ENCODE peak calls at places on chromosomes 16 and 17, in seven cellular contexts. One of them, this sample, is unnamed.

GRCh38 chr16:12362482-12363458 is 386.2 kb downstream of the SNX29 start:
- DNase-seq in ovary: no peak
- DNase-seq in pancreas: no peak
- DNase-seq in astrocyte of the spinal cord: peak
- DNase-seq in fibroblast of the aortic adventitia: peak
- DNase-seq in tibial nerve: no peak
- DNase-seq in Caco-2: no peak
- DNase-seq in this sample: no peak

GRCh38 chr16:19751478-19751877 is 33.4 kb downstream of the IQCK start:
- DNase-seq in ovary: no peak
- DNase-seq in pancreas: no peak
- DNase-seq in astrocyte of the spinal cord: no peak
- DNase-seq in tibial nerve: no peak
- DNase-seq in Caco-2: no peak
- DNase-seq in fibroblast of the aortic adventitia: no peak
- DNase-seq in this sample: no peak

GRCh38 chr16:77437859-77438258 is 3.0 kb upstream of the ADAMTS18 start:
- DNase-seq in astrocyte of the spinal cord: peak
- DNase-seq in ovary: no peak
- DNase-seq in Caco-2: no peak
- DNase-seq in tibial nerve: no peak
- DNase-seq in fibroblast of the aortic adventitia: peak
- DNase-seq in pancreas: no peak
- DNase-seq in this sample: peak

GRCh38 chr17:76545918-76546555 is 6.2 kb downstream of the PRCD start:
- DNase-seq in Caco-2: no peak
- DNase-seq in pancreas: no peak
- DNase-seq in fibroblast of the aortic adventitia: no peak
- DNase-seq in tibial nerve: no peak
- DNase-seq in ovary: no peak
- DNase-seq in astrocyte of the spinal cord: no peak
- DNase-seq in this sample: peak

GRCh38 chr16:1220841-1221627 is 4.0 kb downstream of the TPSG1 start:
- DNase-seq in pancreas: no peak
- DNase-seq in ovary: no peak
- DNase-seq in fibroblast of the aortic adventitia: no peak
- DNase-seq in Caco-2: no peak
- DNase-seq in astrocyte of the spinal cord: no peak
- DNase-seq in tibial nerve: no peak
- DNase-seq in this sample: no peak

GRCh38 chr17:29514792-29515191 is 52.0 kb downstream of the ABHD15 start:
- DNase-seq in astrocyte of the spinal cord: peak
- DNase-seq in tibial nerve: no peak
- DNase-seq in ovary: no peak
- DNase-seq in fibroblast of the aortic adventitia: peak
- DNase-seq in Caco-2: no peak
- DNase-seq in pancreas: no peak
- DNase-seq in this sample: peak

GRCh38 chr16:57409870-57410585 is 5.5 kb downstream of the CCL17 start:
- DNase-seq in Caco-2: no peak
- DNase-seq in astrocyte of the spinal cord: no peak
- DNase-seq in tibial nerve: no peak
- DNase-seq in ovary: no peak
- DNase-seq in pancreas: no peak
- DNase-seq in fibroblast of the aortic adventitia: no peak
- DNase-seq in this sample: no peak

GRCh38 chr17:63634163-63634562 is 11.9 kb downstream of the MAP3K3 start:
- DNase-seq in fibroblast of the aortic adventitia: no peak
- DNase-seq in ovary: no peak
- DNase-seq in tibial nerve: no peak
- DNase-seq in astrocyte of the spinal cord: peak
- DNase-seq in Caco-2: no peak
- DNase-seq in pancreas: no peak
- DNase-seq in this sample: no peak

GRCh38 chr17:35906559-35907265 is 23.9 kb downstream of the RDM1 start:
- DNase-seq in fibroblast of the aortic adventitia: peak
- DNase-seq in tibial nerve: no peak
- DNase-seq in pancreas: no peak
- DNase-seq in astrocyte of the spinal cord: no peak
- DNase-seq in ovary: no peak
- DNase-seq in Caco-2: no peak
- DNase-seq in this sample: peak

GRCh38 chr16:14399397-14400284 is 230.4 kb downstream of the PARN start:
- DNase-seq in fibroblast of the aortic adventitia: peak
- DNase-seq in Caco-2: peak
- DNase-seq in pancreas: no peak
- DNase-seq in ovary: peak
- DNase-seq in astrocyte of the spinal cord: peak
- DNase-seq in tibial nerve: peak
- DNase-seq in this sample: peak

GRCh38 chr17:67244621-67245072 is 349 bp downstream of the HELZ start:
- DNase-seq in pancreas: peak
- DNase-seq in tibial nerve: no peak
- DNase-seq in astrocyte of the spinal cord: no peak
- DNase-seq in ovary: peak
- DNase-seq in fibroblast of the aortic adventitia: no peak
- DNase-seq in Caco-2: peak
- DNase-seq in this sample: no peak

GRCh38 chr16:66522816-66523590 is 26.9 kb downstream of the TK2 start:
- DNase-seq in Caco-2: no peak
- DNase-seq in pancreas: no peak
- DNase-seq in astrocyte of the spinal cord: no peak
- DNase-seq in tibial nerve: no peak
- DNase-seq in ovary: no peak
- DNase-seq in fibroblast of the aortic adventitia: no peak
- DNase-seq in this sample: no peak

GRCh38 chr17:80964231-80964856 is 27.3 kb upstream of the CHMP6 start:
- DNase-seq in ovary: no peak
- DNase-seq in Caco-2: no peak
- DNase-seq in fibroblast of the aortic adventitia: no peak
- DNase-seq in pancreas: no peak
- DNase-seq in astrocyte of the spinal cord: no peak
- DNase-seq in tibial nerve: no peak
- DNase-seq in this sample: no peak

GRCh38 chr17:40304464-40304863 is 4.5 kb upstream of the RARA start:
- DNase-seq in astrocyte of the spinal cord: peak
- DNase-seq in fibroblast of the aortic adventitia: peak
- DNase-seq in Caco-2: no peak
- DNase-seq in ovary: peak
- DNase-seq in pancreas: no peak
- DNase-seq in tibial nerve: no peak
- DNase-seq in this sample: peak

GRCh38 chr16:54090602-54091001 is 196.0 kb downstream of the IRX3 start:
- DNase-seq in astrocyte of the spinal cord: no peak
- DNase-seq in ovary: no peak
- DNase-seq in Caco-2: no peak
- DNase-seq in tibial nerve: no peak
- DNase-seq in pancreas: no peak
- DNase-seq in fibroblast of the aortic adventitia: no peak
- DNase-seq in this sample: no peak

GRCh38 chr16:19114359-19115147 is 789 bp downstream of the ITPRIPL2 start:
- DNase-seq in fibroblast of the aortic adventitia: peak
- DNase-seq in ovary: peak
- DNase-seq in astrocyte of the spinal cord: peak
- DNase-seq in tibial nerve: peak
- DNase-seq in Caco-2: peak
- DNase-seq in pancreas: peak
- DNase-seq in this sample: peak

GRCh38 chr16:29876578-29877249 is 13.7 kb upstream of the CDIPT start:
- DNase-seq in fibroblast of the aortic adventitia: no peak
- DNase-seq in pancreas: no peak
- DNase-seq in tibial nerve: no peak
- DNase-seq in Caco-2: no peak
- DNase-seq in ovary: no peak
- DNase-seq in astrocyte of the spinal cord: no peak
- DNase-seq in this sample: no peak

GRCh38 chr17:22694362-22695227 is 1002.3 kb downstream of the KCNJ18 start:
- DNase-seq in pancreas: no peak
- DNase-seq in tibial nerve: no peak
- DNase-seq in astrocyte of the spinal cord: no peak
- DNase-seq in Caco-2: no peak
- DNase-seq in ovary: no peak
- DNase-seq in fibroblast of the aortic adventitia: no peak
- DNase-seq in this sample: no peak

DNA sequence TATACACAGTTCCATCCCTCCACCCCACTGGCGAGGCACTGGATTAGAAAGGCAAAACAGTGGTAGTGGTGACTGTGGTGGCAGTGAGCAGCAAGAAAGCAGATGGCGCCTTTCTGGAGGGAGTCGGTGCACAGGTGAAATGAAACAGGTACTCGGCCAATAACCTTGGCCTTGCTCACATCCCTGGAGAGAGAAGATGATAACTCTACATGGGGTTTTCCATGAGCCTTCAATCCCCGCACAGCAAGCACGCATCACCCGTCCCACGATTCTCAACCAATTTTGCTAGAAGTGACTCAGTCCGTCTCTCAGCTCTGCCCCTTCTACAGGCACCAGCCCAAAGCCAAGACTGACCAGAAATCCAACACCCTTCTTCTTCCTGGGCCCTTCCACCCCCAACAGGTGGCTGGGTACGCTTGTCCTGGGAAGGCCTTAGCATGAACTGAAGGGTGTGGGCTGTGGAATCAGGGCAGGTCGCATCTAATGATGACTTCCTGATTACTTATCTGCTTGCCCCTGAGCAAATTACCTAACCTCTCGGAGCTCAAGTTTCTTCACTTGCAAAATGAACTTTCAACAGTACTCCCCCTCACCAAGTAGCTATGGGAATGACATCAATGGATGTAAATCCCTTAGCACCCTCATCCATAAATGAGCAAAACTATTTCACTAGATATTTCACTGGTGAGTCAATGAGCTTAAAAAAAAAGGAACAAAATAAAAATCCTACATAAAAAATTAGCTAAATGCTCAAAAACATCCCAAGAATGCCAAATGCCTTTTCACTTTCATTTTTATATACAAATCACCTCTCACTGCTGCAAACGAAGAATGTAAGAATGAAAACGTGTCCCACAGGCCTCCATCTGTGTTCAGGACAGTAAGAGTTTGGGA is 18.0 kb downstream of the XPO6 start:
- DNase-seq in fibroblast of the aortic adventitia: peak
- DNase-seq in Caco-2: peak
- DNase-seq in astrocyte of the spinal cord: peak
- DNase-seq in tibial nerve: no peak
- DNase-seq in pancreas: no peak
- DNase-seq in ovary: no peak
- DNase-seq in this sample: peak
- H3K4me3 ChIP-seq in fibroblast of the aortic adventitia: peak
- H3K4me3 ChIP-seq in Caco-2: no peak
- H3K4me3 ChIP-seq in astrocyte of the spinal cord: no peak
- H3K4me3 ChIP-seq in tibial nerve: peak
- H3K4me3 ChIP-seq in pancreas: no peak
- H3K4me3 ChIP-seq in ovary: no peak
- H3K4me3 ChIP-seq in this sample: peak

GRCh38 chr16:69834817-69835477 is 72.8 kb downstream of the WWP2 start:
- DNase-seq in astrocyte of the spinal cord: no peak
- DNase-seq in ovary: no peak
- DNase-seq in pancreas: no peak
- DNase-seq in Caco-2: no peak
- DNase-seq in tibial nerve: no peak
- DNase-seq in fibroblast of the aortic adventitia: no peak
- DNase-seq in this sample: no peak
- TF ChIP-seq CTCF in astrocyte of the spinal cord: no peak
- TF ChIP-seq CTCF in ovary: no peak
- TF ChIP-seq CTCF in pancreas: no peak
- TF ChIP-seq CTCF in Caco-2: no peak
- TF ChIP-seq CTCF in tibial nerve: no peak
- TF ChIP-seq CTCF in fibroblast of the aortic adventitia: no peak
- TF ChIP-seq CTCF in this sample: no peak

DNA sequence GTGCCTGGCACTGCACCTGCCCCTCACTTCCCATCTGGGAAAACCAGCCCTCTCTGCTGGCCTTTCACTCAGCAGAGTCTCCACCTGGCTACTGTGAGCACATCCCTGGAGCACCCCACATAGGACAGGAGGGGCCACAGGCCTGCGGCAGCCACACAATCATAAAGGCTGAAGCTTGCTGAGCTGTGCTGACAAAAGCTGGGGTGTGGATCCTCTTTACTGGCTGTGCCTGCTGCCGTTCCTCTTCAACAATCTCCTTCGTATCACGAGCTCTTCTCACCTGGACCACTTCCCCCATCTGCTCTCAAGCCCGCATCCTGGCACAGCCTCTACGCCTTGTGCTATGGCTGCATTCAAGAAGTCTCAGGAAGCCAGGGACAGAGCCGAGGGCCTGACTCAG is 86.1 kb downstream of the ZNF778 start:
- DNase-seq in tibial nerve: no peak
- DNase-seq in ovary: no peak
- DNase-seq in pancreas: no peak
- DNase-seq in fibroblast of the aortic adventitia: no peak
- DNase-seq in Caco-2: no peak
- DNase-seq in astrocyte of the spinal cord: no peak
- DNase-seq in this sample: no peak
- H3K4me3 ChIP-seq in tibial nerve: no peak
- H3K4me3 ChIP-seq in ovary: no peak
- H3K4me3 ChIP-seq in pancreas: no peak
- H3K4me3 ChIP-seq in fibroblast of the aortic adventitia: no peak
- H3K4me3 ChIP-seq in Caco-2: no peak
- H3K4me3 ChIP-seq in astrocyte of the spinal cord: no peak
- H3K4me3 ChIP-seq in this sample: no peak

GRCh38 chr17:44205962-44206824 is 6.5 kb upstream of the ATXN7L3 start:
- DNase-seq in tibial nerve: no peak
- DNase-seq in astrocyte of the spinal cord: no peak
- DNase-seq in pancreas: no peak
- DNase-seq in Caco-2: no peak
- DNase-seq in ovary: no peak
- DNase-seq in fibroblast of the aortic adventitia: no peak
- DNase-seq in this sample: no peak
- TF ChIP-seq CTCF in tibial nerve: no peak
- TF ChIP-seq CTCF in astrocyte of the spinal cord: peak
- TF ChIP-seq CTCF in pancreas: no peak
- TF ChIP-seq CTCF in Caco-2: no peak
- TF ChIP-seq CTCF in ovary: no peak
- TF ChIP-seq CTCF in fibroblast of the aortic adventitia: peak
- TF ChIP-seq CTCF in this sample: peak